ENCODE peak calls at places on chromosomes 11 and 22, in six cellular contexts. One of them, this sample, is unnamed.

GRCh38 chr11:2702771-2703486 is 3.1 kb upstream of the KCNQ1OT1 start:
- DNase-seq in KG1: no peak
- DNase-seq in ovary: no peak
- DNase-seq in stimulated activated naive B cell treated with anti-CD40 and anti-IgM and Interleukin-4, amounts not matched to agents 10 μg/mL and 1 μg/mL and 100 μg/mL, for 72 hours: no peak
- DNase-seq in stimulated activated CD4-positive, alpha-beta T cell treated with anti-CD3 and anti-CD28 coated beads, Interleukin-1b, Interleukin-23, amount 100 ng/mL, for 1 hour: no peak
- DNase-seq in activated B cell treated with CpG ODN at 0.5 μM for 24 hours: no peak
- DNase-seq in this sample: no peak

GRCh38 chr22:33792837-33793236 is 127.4 kb downstream of the LARGE1 start:
- DNase-seq in stimulated activated naive B cell treated with anti-CD40 and anti-IgM and Interleukin-4, amounts not matched to agents 10 μg/mL and 1 μg/mL and 100 μg/mL, for 72 hours: no peak
- DNase-seq in activated B cell treated with CpG ODN at 0.5 μM for 24 hours: no peak
- DNase-seq in ovary: no peak
- DNase-seq in stimulated activated CD4-positive, alpha-beta T cell treated with anti-CD3 and anti-CD28 coated beads, Interleukin-1b, Interleukin-23, amount 100 ng/mL, for 1 hour: no peak
- DNase-seq in KG1: no peak
- DNase-seq in this sample: no peak

GRCh38 chr11:33227578-33228261 is 29.5 kb upstream of the HIPK3 start:
- DNase-seq in stimulated activated CD4-positive, alpha-beta T cell treated with anti-CD3 and anti-CD28 coated beads, Interleukin-1b, Interleukin-23, amount 100 ng/mL, for 1 hour: no peak
- DNase-seq in ovary: no peak
- DNase-seq in activated B cell treated with CpG ODN at 0.5 μM for 24 hours: no peak
- DNase-seq in stimulated activated naive B cell treated with anti-CD40 and anti-IgM and Interleukin-4, amounts not matched to agents 10 μg/mL and 1 μg/mL and 100 μg/mL, for 72 hours: no peak
- DNase-seq in KG1: no peak
- DNase-seq in this sample: no peak

GRCh38 chr11:35304393-35304790 is 115.0 kb downstream of the SLC1A2 start:
- DNase-seq in KG1: no peak
- DNase-seq in ovary: no peak
- DNase-seq in stimulated activated naive B cell treated with anti-CD40 and anti-IgM and Interleukin-4, amounts not matched to agents 10 μg/mL and 1 μg/mL and 100 μg/mL, for 72 hours: no peak
- DNase-seq in activated B cell treated with CpG ODN at 0.5 μM for 24 hours: no peak
- DNase-seq in stimulated activated CD4-positive, alpha-beta T cell treated with anti-CD3 and anti-CD28 coated beads, Interleukin-1b, Interleukin-23, amount 100 ng/mL, for 1 hour: no peak
- DNase-seq in this sample: no peak

GRCh38 chr11:13013054-13013488 is 4.0 kb downstream of the RASSF10 start:
- DNase-seq in activated B cell treated with CpG ODN at 0.5 μM for 24 hours: no peak
- DNase-seq in KG1: no peak
- DNase-seq in ovary: no peak
- DNase-seq in stimulated activated naive B cell treated with anti-CD40 and anti-IgM and Interleukin-4, amounts not matched to agents 10 μg/mL and 1 μg/mL and 100 μg/mL, for 72 hours: no peak
- DNase-seq in stimulated activated CD4-positive, alpha-beta T cell treated with anti-CD3 and anti-CD28 coated beads, Interleukin-1b, Interleukin-23, amount 100 ng/mL, for 1 hour: no peak
- DNase-seq in this sample: no peak

GRCh38 chr22:21047730-21048129 is 2.0 kb downstream of the LRRC74B start:
- DNase-seq in KG1: no peak
- DNase-seq in activated B cell treated with CpG ODN at 0.5 μM for 24 hours: no peak
- DNase-seq in stimulated activated naive B cell treated with anti-CD40 and anti-IgM and Interleukin-4, amounts not matched to agents 10 μg/mL and 1 μg/mL and 100 μg/mL, for 72 hours: no peak
- DNase-seq in ovary: no peak
- DNase-seq in stimulated activated CD4-positive, alpha-beta T cell treated with anti-CD3 and anti-CD28 coated beads, Interleukin-1b, Interleukin-23, amount 100 ng/mL, for 1 hour: no peak
- DNase-seq in this sample: no peak

GRCh38 chr11:86164106-86164505 is 80.4 kb upstream of the EED start:
- DNase-seq in stimulated activated CD4-positive, alpha-beta T cell treated with anti-CD3 and anti-CD28 coated beads, Interleukin-1b, Interleukin-23, amount 100 ng/mL, for 1 hour: no peak
- DNase-seq in ovary: no peak
- DNase-seq in KG1: no peak
- DNase-seq in activated B cell treated with CpG ODN at 0.5 μM for 24 hours: no peak
- DNase-seq in stimulated activated naive B cell treated with anti-CD40 and anti-IgM and Interleukin-4, amounts not matched to agents 10 μg/mL and 1 μg/mL and 100 μg/mL, for 72 hours: no peak
- DNase-seq in this sample: no peak

GRCh38 chr22:40387758-40388157 is 17.4 kb downstream of the SGSM3 start:
- DNase-seq in stimulated activated CD4-positive, alpha-beta T cell treated with anti-CD3 and anti-CD28 coated beads, Interleukin-1b, Interleukin-23, amount 100 ng/mL, for 1 hour: no peak
- DNase-seq in KG1: no peak
- DNase-seq in stimulated activated naive B cell treated with anti-CD40 and anti-IgM and Interleukin-4, amounts not matched to agents 10 μg/mL and 1 μg/mL and 100 μg/mL, for 72 hours: no peak
- DNase-seq in activated B cell treated with CpG ODN at 0.5 μM for 24 hours: no peak
- DNase-seq in ovary: no peak
- DNase-seq in this sample: no peak

GRCh38 chr11:64632654-64633053 is 41.6 kb downstream of the SLC22A12 start:
- DNase-seq in ovary: no peak
- DNase-seq in KG1: no peak
- DNase-seq in activated B cell treated with CpG ODN at 0.5 μM for 24 hours: no peak
- DNase-seq in stimulated activated naive B cell treated with anti-CD40 and anti-IgM and Interleukin-4, amounts not matched to agents 10 μg/mL and 1 μg/mL and 100 μg/mL, for 72 hours: no peak
- DNase-seq in stimulated activated CD4-positive, alpha-beta T cell treated with anti-CD3 and anti-CD28 coated beads, Interleukin-1b, Interleukin-23, amount 100 ng/mL, for 1 hour: no peak
- DNase-seq in this sample: no peak

GRCh38 chr11:32113637-32114203 is 22.8 kb downstream of the RCN1 start:
- DNase-seq in ovary: no peak
- DNase-seq in stimulated activated CD4-positive, alpha-beta T cell treated with anti-CD3 and anti-CD28 coated beads, Interleukin-1b, Interleukin-23, amount 100 ng/mL, for 1 hour: no peak
- DNase-seq in stimulated activated naive B cell treated with anti-CD40 and anti-IgM and Interleukin-4, amounts not matched to agents 10 μg/mL and 1 μg/mL and 100 μg/mL, for 72 hours: no peak
- DNase-seq in KG1: no peak
- DNase-seq in activated B cell treated with CpG ODN at 0.5 μM for 24 hours: no peak
- DNase-seq in this sample: no peak

GRCh38 chr22:23649071-23649501 is 17.0 kb upstream of the DRICH1 start:
- DNase-seq in activated B cell treated with CpG ODN at 0.5 μM for 24 hours: no peak
- DNase-seq in KG1: no peak
- DNase-seq in ovary: peak; percentile 13
- DNase-seq in stimulated activated naive B cell treated with anti-CD40 and anti-IgM and Interleukin-4, amounts not matched to agents 10 μg/mL and 1 μg/mL and 100 μg/mL, for 72 hours: no peak
- DNase-seq in stimulated activated CD4-positive, alpha-beta T cell treated with anti-CD3 and anti-CD28 coated beads, Interleukin-1b, Interleukin-23, amount 100 ng/mL, for 1 hour: no peak
- DNase-seq in this sample: no peak

GRCh38 chr11:77136074-77136473 is 8.0 kb downstream of the MYO7A start:
- DNase-seq in stimulated activated CD4-positive, alpha-beta T cell treated with anti-CD3 and anti-CD28 coated beads, Interleukin-1b, Interleukin-23, amount 100 ng/mL, for 1 hour: no peak
- DNase-seq in ovary: no peak
- DNase-seq in KG1: no peak
- DNase-seq in stimulated activated naive B cell treated with anti-CD40 and anti-IgM and Interleukin-4, amounts not matched to agents 10 μg/mL and 1 μg/mL and 100 μg/mL, for 72 hours: no peak
- DNase-seq in activated B cell treated with CpG ODN at 0.5 μM for 24 hours: no peak
- DNase-seq in this sample: no peak

GRCh38 chr22:33510429-33510904 is 409.8 kb downstream of the LARGE1 start:
- DNase-seq in ovary: no peak
- DNase-seq in stimulated activated CD4-positive, alpha-beta T cell treated with anti-CD3 and anti-CD28 coated beads, Interleukin-1b, Interleukin-23, amount 100 ng/mL, for 1 hour: no peak
- DNase-seq in activated B cell treated with CpG ODN at 0.5 μM for 24 hours: no peak
- DNase-seq in KG1: no peak
- DNase-seq in stimulated activated naive B cell treated with anti-CD40 and anti-IgM and Interleukin-4, amounts not matched to agents 10 μg/mL and 1 μg/mL and 100 μg/mL, for 72 hours: no peak
- DNase-seq in this sample: no peak

GRCh38 chr11:135036488-135037297 is 624.7 kb upstream of the B3GAT1 start:
- DNase-seq in stimulated activated CD4-positive, alpha-beta T cell treated with anti-CD3 and anti-CD28 coated beads, Interleukin-1b, Interleukin-23, amount 100 ng/mL, for 1 hour: no peak
- DNase-seq in stimulated activated naive B cell treated with anti-CD40 and anti-IgM and Interleukin-4, amounts not matched to agents 10 μg/mL and 1 μg/mL and 100 μg/mL, for 72 hours: no peak
- DNase-seq in activated B cell treated with CpG ODN at 0.5 μM for 24 hours: no peak
- DNase-seq in ovary: no peak
- DNase-seq in KG1: no peak
- DNase-seq in this sample: no peak

GRCh38 chr22:45319319-45319675 is 9.6 kb downstream of the FAM118A start:
- DNase-seq in stimulated activated naive B cell treated with anti-CD40 and anti-IgM and Interleukin-4, amounts not matched to agents 10 μg/mL and 1 μg/mL and 100 μg/mL, for 72 hours: no peak
- DNase-seq in KG1: no peak
- DNase-seq in stimulated activated CD4-positive, alpha-beta T cell treated with anti-CD3 and anti-CD28 coated beads, Interleukin-1b, Interleukin-23, amount 100 ng/mL, for 1 hour: no peak
- DNase-seq in activated B cell treated with CpG ODN at 0.5 μM for 24 hours: no peak
- DNase-seq in ovary: peak; percentile 59
- DNase-seq in this sample: no peak

GRCh38 chr22:24284747-24285203 is 14.1 kb downstream of the SPECC1L start:
- DNase-seq in activated B cell treated with CpG ODN at 0.5 μM for 24 hours: no peak
- DNase-seq in ovary: no peak
- DNase-seq in KG1: no peak
- DNase-seq in stimulated activated CD4-positive, alpha-beta T cell treated with anti-CD3 and anti-CD28 coated beads, Interleukin-1b, Interleukin-23, amount 100 ng/mL, for 1 hour: no peak
- DNase-seq in stimulated activated naive B cell treated with anti-CD40 and anti-IgM and Interleukin-4, amounts not matched to agents 10 μg/mL and 1 μg/mL and 100 μg/mL, for 72 hours: no peak
- DNase-seq in this sample: no peak

GRCh38 chr22:50107529-50107928 is 17.7 kb downstream of the MOV10L1 start:
- DNase-seq in KG1: no peak
- DNase-seq in stimulated activated CD4-positive, alpha-beta T cell treated with anti-CD3 and anti-CD28 coated beads, Interleukin-1b, Interleukin-23, amount 100 ng/mL, for 1 hour: no peak
- DNase-seq in stimulated activated naive B cell treated with anti-CD40 and anti-IgM and Interleukin-4, amounts not matched to agents 10 μg/mL and 1 μg/mL and 100 μg/mL, for 72 hours: no peak
- DNase-seq in ovary: no peak
- DNase-seq in activated B cell treated with CpG ODN at 0.5 μM for 24 hours: no peak
- DNase-seq in this sample: no peak

GRCh38 chr11:3684129-3684685 is 13.0 kb upstream of the CHRNA10 start:
- DNase-seq in ovary: no peak
- DNase-seq in stimulated activated naive B cell treated with anti-CD40 and anti-IgM and Interleukin-4, amounts not matched to agents 10 μg/mL and 1 μg/mL and 100 μg/mL, for 72 hours: no peak
- DNase-seq in stimulated activated CD4-positive, alpha-beta T cell treated with anti-CD3 and anti-CD28 coated beads, Interleukin-1b, Interleukin-23, amount 100 ng/mL, for 1 hour: no peak
- DNase-seq in KG1: no peak
- DNase-seq in activated B cell treated with CpG ODN at 0.5 μM for 24 hours: no peak
- DNase-seq in this sample: no peak

GRCh38 chr11:95577716-95578460 is 211.7 kb downstream of the FAM76B start:
- DNase-seq in ovary: no peak
- DNase-seq in activated B cell treated with CpG ODN at 0.5 μM for 24 hours: no peak
- DNase-seq in stimulated activated CD4-positive, alpha-beta T cell treated with anti-CD3 and anti-CD28 coated beads, Interleukin-1b, Interleukin-23, amount 100 ng/mL, for 1 hour: no peak
- DNase-seq in stimulated activated naive B cell treated with anti-CD40 and anti-IgM and Interleukin-4, amounts not matched to agents 10 μg/mL and 1 μg/mL and 100 μg/mL, for 72 hours: no peak
- DNase-seq in KG1: no peak
- DNase-seq in this sample: no peak

GRCh38 chr11:128886401-128887119 is 4.6 kb upstream of the KCNJ5 start:
- DNase-seq in activated B cell treated with CpG ODN at 0.5 μM for 24 hours: no peak
- DNase-seq in stimulated activated CD4-positive, alpha-beta T cell treated with anti-CD3 and anti-CD28 coated beads, Interleukin-1b, Interleukin-23, amount 100 ng/mL, for 1 hour: no peak
- DNase-seq in KG1: no peak
- DNase-seq in ovary: no peak
- DNase-seq in stimulated activated naive B cell treated with anti-CD40 and anti-IgM and Interleukin-4, amounts not matched to agents 10 μg/mL and 1 μg/mL and 100 μg/mL, for 72 hours: no peak
- DNase-seq in this sample: no peak

GRCh38 chr11:61960532-61960931 is 6.9 kb downstream of the FTH1 start:
- DNase-seq in activated B cell treated with CpG ODN at 0.5 μM for 24 hours: no peak
- DNase-seq in ovary: no peak
- DNase-seq in stimulated activated CD4-positive, alpha-beta T cell treated with anti-CD3 and anti-CD28 coated beads, Interleukin-1b, Interleukin-23, amount 100 ng/mL, for 1 hour: no peak
- DNase-seq in KG1: no peak
- DNase-seq in stimulated activated naive B cell treated with anti-CD40 and anti-IgM and Interleukin-4, amounts not matched to agents 10 μg/mL and 1 μg/mL and 100 μg/mL, for 72 hours: no peak
- DNase-seq in this sample: no peak